ENCODE peak calls at places on chromosomes 4 and X, in nine cellular contexts. H, E, T, U, Q, S, C, A and G are unnamed samples.

GRCh38 chrX:107672955-107673378 is 44.7 kb downstream of the PRPS1 start:
- DNase-seq in S (peak; percentile 66), E (peak; percentile 70), C (peak; percentile 46), U (peak; percentile 81), Q (peak; percentile 86), T (peak; percentile 43), H (no peak), A (no peak), G (peak; percentile 38)

GRCh38 chr4:113534698-113535097 is 226.8 kb downstream of the CAMK2D start:
- DNase-seq in T (no peak), Q (no peak), S (no peak), C (no peak), A (no peak), E (peak; percentile 25), H (no peak), U (no peak), G (no peak)

GRCh38 chr4:3307060-3307459 is 14.2 kb downstream of the RGS12 start:
- DNase-seq in Q (peak; percentile 49), S (no peak), C (no peak), H (no peak), T (no peak), E (no peak), U (no peak), A (no peak), G (no peak)

GRCh38 chrX:9102956-9103355 is 69.0 kb upstream of the FAM9B start:
- DNase-seq in A (no peak), C (no peak), T (no peak), Q (no peak), S (no peak), U (no peak), H (no peak), E (no peak), G (no peak)

GRCh38 chr4:133960975-133961374 is 240.6 kb downstream of the PABPC4L start:
- DNase-seq in C (no peak), S (no peak), A (no peak), Q (no peak), E (no peak), H (no peak), U (no peak), T (no peak), G (no peak)

GRCh38 chr4:8819421-8820177 is 52.0 kb downstream of the HMX1 start:
- DNase-seq in S (no peak), C (no peak), E (no peak), T (no peak), Q (no peak), U (no peak), H (no peak), A (no peak), G (no peak)

GRCh38 chr4:113613503-113613902 is 148.0 kb downstream of the CAMK2D start:
- DNase-seq in E (no peak), Q (no peak), U (no peak), T (no peak), C (no peak), S (no peak), A (no peak), H (no peak), G (no peak)

GRCh38 chrX:30713061-30713525 is 59.9 kb downstream of the GK start:
- DNase-seq in T (peak; percentile 4), E (peak; percentile 65), U (peak; percentile 75), C (peak; percentile 34), Q (peak; percentile 46), A (peak; percentile 3), S (peak; percentile 32), H (peak; percentile 57), G (peak; percentile 1)

GRCh38 chr4:38768968-38769394 is 13.8 kb downstream of the TLR10 start:
- DNase-seq in E (no peak), T (no peak), Q (no peak), H (peak; percentile 44), S (no peak), U (no peak), C (no peak), A (no peak), G (no peak)

GRCh38 chr4:185113340-185113739 is 29.7 kb upstream of the SLC25A4 start:
- DNase-seq in U (no peak), H (no peak), A (no peak), E (no peak), Q (no peak), S (no peak), C (no peak), T (no peak), G (no peak)

GRCh38 chrX:132058975-132059374 is 35.9 kb downstream of the STK26 start:
- DNase-seq in S (no peak), U (no peak), Q (no peak), C (no peak), A (no peak), E (no peak), H (no peak), T (no peak), G (no peak)

GRCh38 chr4:71231073-71231752 is 107.6 kb upstream of the SLC4A4 start:
- DNase-seq in A (no peak), C (peak; percentile 78), T (no peak), U (peak; percentile 39), Q (peak; percentile 91), H (no peak), E (no peak), S (no peak), G (no peak)

GRCh38 chr4:95556460-95556859 is 7.7 kb upstream of the UNC5C start:
- DNase-seq in A (no peak), Q (no peak), U (no peak), T (no peak), H (no peak), E (no peak), S (peak; percentile 72), C (no peak), G (no peak)

GRCh38 chr4:92050875-92051274 is 252.9 kb upstream of the GRID2 start:
- DNase-seq in U (no peak), A (no peak), H (no peak), E (no peak), Q (peak; percentile 47), C (no peak), S (peak; percentile 8), T (no peak), G (no peak)

GRCh38 chrX:150229481-150229880 is 133.6 kb upstream of the MAMLD1 start:
- DNase-seq in E (no peak), U (no peak), T (no peak), A (no peak), Q (no peak), H (no peak), S (no peak), C (no peak), G (no peak)

GRCh38 chr4:4334798-4335520 is 44.9 kb downstream of the ZBTB49 start:
- DNase-seq in C (peak; percentile 54), T (peak; percentile 54), S (peak; percentile 50), A (peak; percentile 11), E (peak; percentile 65), Q (peak; percentile 77), U (peak; percentile 73), H (no peak), G (peak; percentile 43)

GRCh38 chr4:13537011-13537831 is 7.1 kb downstream of the NKX3-2 start:
- DNase-seq in H (no peak), E (no peak), A (no peak), T (no peak), Q (no peak), C (no peak), U (no peak), S (no peak), G (no peak)

GRCh38 chr4:67871867-67872266 is 11.9 kb downstream of the TMPRSS11D start:
- DNase-seq in U (peak; percentile 52), C (no peak), E (peak; percentile 72), S (peak; percentile 58), T (no peak), Q (no peak), A (no peak), H (peak; percentile 60), G (no peak)

GRCh38 chrX:107447642-107448041 is 1.8 kb upstream of the FRMPD3 start:
- DNase-seq in Q (no peak), C (no peak), U (no peak), A (no peak), S (no peak), T (no peak), H (no peak), E (no peak), G (no peak)

GRCh38 chr4:24328711-24329110 is 255.6 kb downstream of the DHX15 start:
- DNase-seq in T (no peak), C (no peak), A (peak; percentile 65), H (no peak), U (no peak), S (no peak), Q (no peak), E (no peak), G (no peak)

GRCh38 chr4:167274346-167274745 is 40.1 kb upstream of the SPOCK3 start:
- DNase-seq in T (no peak), E (peak; percentile 53), Q (no peak), S (no peak), H (no peak), C (no peak), U (no peak), A (no peak), G (no peak)

GRCh38 chr4:99395595-99396364 is 39.4 kb downstream of the ADH7 start:
- DNase-seq in T (no peak), A (no peak), E (no peak), Q (no peak), C (no peak), S (peak; percentile 56), H (no peak), U (no peak), G (no peak)

GRCh38 chr4:154407483-154407882 is 84.1 kb downstream of the DCHS2 start:
- DNase-seq in S (no peak), Q (no peak), E (no peak), U (no peak), C (no peak), A (no peak), H (no peak), T (no peak), G (no peak)

GRCh38 chr4:65825121-65825520 is 154.8 kb upstream of the EPHA5 start:
- DNase-seq in S (peak; percentile 59), Q (no peak), E (peak; percentile 74), A (no peak), U (no peak), H (peak; percentile 81), T (no peak), C (no peak), G (no peak)

GRCh38 chr4:66229885-66230284 is 559.6 kb upstream of the EPHA5 start:
- DNase-seq in C (no peak), U (no peak), S (no peak), H (no peak), Q (no peak), E (no peak), T (no peak), A (no peak), G (no peak)

GRCh38 chr4:68803013-68803412 is 12.8 kb upstream of the UGT2B10 start:
- DNase-seq in H (no peak), T (no peak), U (no peak), A (no peak), E (no peak), C (no peak), S (no peak), Q (no peak), G (no peak)

GRCh38 chr4:106986486-106986885 is 49.6 kb downstream of the DKK2 start:
- DNase-seq in H (peak; percentile 24), E (peak; percentile 32), A (no peak), C (no peak), S (peak; percentile 4), Q (no peak), U (no peak), T (no peak), G (no peak)

GRCh38 chr4:95232358-95233156 is 316.2 kb downstream of the UNC5C start:
- DNase-seq in E (no peak), T (no peak), A (no peak), C (no peak), Q (no peak), H (no peak), U (no peak), S (peak; percentile 29), G (no peak)

GRCh38 chrX:71106427-71106826 is at the start of gene CXorf65:
- DNase-seq in S (no peak), H (no peak), C (no peak), T (no peak), E (no peak), Q (no peak), U (no peak), A (no peak), G (no peak)

GRCh38 chrX:39012561-39013209 is 211.4 kb downstream of the MID1IP1 start:
- DNase-seq in Q (no peak), A (no peak), H (peak; percentile 2), S (no peak), T (no peak), U (peak; percentile 27), C (no peak), E (no peak), G (no peak)

GRCh38 chr4:183099537-183100297 is 660 bp downstream of the WWC2 start:
- DNase-seq in E (peak; percentile 57), T (no peak), S (peak; percentile 35), U (peak; percentile 54), H (no peak), Q (peak; percentile 67), C (peak; percentile 54), A (peak; percentile 46), G (no peak)